ENCODE peak calls at places on chromosomes 16 and 17, in nine cellular contexts. One of them, this sample, is unnamed.

GRCh38 chr16:47483616-47484015 is 22.5 kb downstream of the PHKB start:
- DNase-seq in endothelial cell of umbilical vein: no peak
- DNase-seq in cardiac fibroblast: no peak
- DNase-seq in HFF-Myc: no peak
- DNase-seq in CD8-positive, alpha-beta T cell: no peak
- DNase-seq in astrocyte of the spinal cord: no peak
- DNase-seq in epithelial cell of proximal tubule: no peak
- DNase-seq in omental fat pad: no peak
- DNase-seq in nephron progenitor cell: no peak
- DNase-seq in this sample: no peak

GRCh38 chr17:63086483-63087185 is 120.6 kb downstream of the TANC2 start:
- DNase-seq in cardiac fibroblast: no peak
- DNase-seq in HFF-Myc: no peak
- DNase-seq in omental fat pad: no peak
- DNase-seq in nephron progenitor cell: no peak
- DNase-seq in CD8-positive, alpha-beta T cell: no peak
- DNase-seq in endothelial cell of umbilical vein: no peak
- DNase-seq in epithelial cell of proximal tubule: no peak
- DNase-seq in astrocyte of the spinal cord: peak
- DNase-seq in this sample: no peak

GRCh38 chr16:11757671-11758545 is 15.3 kb upstream of the TXNDC11 start:
- DNase-seq in CD8-positive, alpha-beta T cell: no peak
- DNase-seq in omental fat pad: no peak
- DNase-seq in HFF-Myc: no peak
- DNase-seq in cardiac fibroblast: peak
- DNase-seq in endothelial cell of umbilical vein: peak
- DNase-seq in astrocyte of the spinal cord: peak
- DNase-seq in epithelial cell of proximal tubule: peak
- DNase-seq in nephron progenitor cell: no peak
- DNase-seq in this sample: no peak

GRCh38 chr17:32819035-32819434 is 57.9 kb downstream of the MYO1D start:
- DNase-seq in astrocyte of the spinal cord: no peak
- DNase-seq in CD8-positive, alpha-beta T cell: no peak
- DNase-seq in nephron progenitor cell: no peak
- DNase-seq in HFF-Myc: no peak
- DNase-seq in endothelial cell of umbilical vein: peak
- DNase-seq in cardiac fibroblast: peak
- DNase-seq in epithelial cell of proximal tubule: no peak
- DNase-seq in omental fat pad: no peak
- DNase-seq in this sample: no peak

GRCh38 chr17:9228408-9229159 is 207.3 kb downstream of the NTN1 start:
- DNase-seq in HFF-Myc: no peak
- DNase-seq in nephron progenitor cell: no peak
- DNase-seq in cardiac fibroblast: peak
- DNase-seq in astrocyte of the spinal cord: peak
- DNase-seq in endothelial cell of umbilical vein: no peak
- DNase-seq in epithelial cell of proximal tubule: no peak
- DNase-seq in CD8-positive, alpha-beta T cell: no peak
- DNase-seq in omental fat pad: no peak
- DNase-seq in this sample: no peak

GRCh38 chr17:4594406-4595349 is 10.3 kb downstream of the SMTNL2 start:
- DNase-seq in endothelial cell of umbilical vein: no peak
- DNase-seq in astrocyte of the spinal cord: no peak
- DNase-seq in nephron progenitor cell: peak
- DNase-seq in epithelial cell of proximal tubule: no peak
- DNase-seq in HFF-Myc: no peak
- DNase-seq in omental fat pad: no peak
- DNase-seq in cardiac fibroblast: no peak
- DNase-seq in CD8-positive, alpha-beta T cell: peak
- DNase-seq in this sample: no peak

GRCh38 chr17:82963104-82963950 is 116.1 kb upstream of the METRNL start:
- DNase-seq in nephron progenitor cell: peak
- DNase-seq in omental fat pad: no peak
- DNase-seq in HFF-Myc: peak
- DNase-seq in cardiac fibroblast: peak
- DNase-seq in astrocyte of the spinal cord: peak
- DNase-seq in CD8-positive, alpha-beta T cell: peak
- DNase-seq in endothelial cell of umbilical vein: peak
- DNase-seq in epithelial cell of proximal tubule: no peak
- DNase-seq in this sample: peak

GRCh38 chr16:84874553-84874952 is 54.8 kb downstream of the CRISPLD2 start:
- DNase-seq in cardiac fibroblast: peak
- DNase-seq in HFF-Myc: no peak
- DNase-seq in nephron progenitor cell: no peak
- DNase-seq in endothelial cell of umbilical vein: no peak
- DNase-seq in astrocyte of the spinal cord: no peak
- DNase-seq in epithelial cell of proximal tubule: no peak
- DNase-seq in CD8-positive, alpha-beta T cell: no peak
- DNase-seq in omental fat pad: no peak
- DNase-seq in this sample: no peak

GRCh38 chr17:13365331-13365730 is 236.4 kb downstream of the HS3ST3A1 start:
- DNase-seq in CD8-positive, alpha-beta T cell: no peak
- DNase-seq in astrocyte of the spinal cord: no peak
- DNase-seq in omental fat pad: no peak
- DNase-seq in nephron progenitor cell: no peak
- DNase-seq in endothelial cell of umbilical vein: no peak
- DNase-seq in HFF-Myc: no peak
- DNase-seq in cardiac fibroblast: peak
- DNase-seq in epithelial cell of proximal tubule: no peak
- DNase-seq in this sample: no peak

GRCh38 chr16:56610609-56611111 is 2.3 kb downstream of the MT2A start:
- DNase-seq in epithelial cell of proximal tubule: no peak
- DNase-seq in nephron progenitor cell: no peak
- DNase-seq in cardiac fibroblast: peak
- DNase-seq in endothelial cell of umbilical vein: no peak
- DNase-seq in CD8-positive, alpha-beta T cell: no peak
- DNase-seq in omental fat pad: no peak
- DNase-seq in HFF-Myc: no peak
- DNase-seq in astrocyte of the spinal cord: no peak
- DNase-seq in this sample: no peak

GRCh38 chr17:42387663-42388380 is 420 bp downstream of the STAT3 start:
- DNase-seq in CD8-positive, alpha-beta T cell: no peak
- DNase-seq in cardiac fibroblast: peak
- DNase-seq in astrocyte of the spinal cord: no peak
- DNase-seq in endothelial cell of umbilical vein: peak
- DNase-seq in omental fat pad: no peak
- DNase-seq in epithelial cell of proximal tubule: no peak
- DNase-seq in nephron progenitor cell: peak
- DNase-seq in HFF-Myc: no peak
- DNase-seq in this sample: no peak

GRCh38 chr17:57521606-57522435 is 223.3 kb downstream of the CCDC182 start:
- DNase-seq in astrocyte of the spinal cord: no peak
- DNase-seq in epithelial cell of proximal tubule: peak
- DNase-seq in cardiac fibroblast: no peak
- DNase-seq in endothelial cell of umbilical vein: no peak
- DNase-seq in omental fat pad: no peak
- DNase-seq in HFF-Myc: no peak
- DNase-seq in nephron progenitor cell: no peak
- DNase-seq in CD8-positive, alpha-beta T cell: no peak
- DNase-seq in this sample: no peak

GRCh38 chr17:82734987-82735866 is at the start of gene FN3K:
- DNase-seq in CD8-positive, alpha-beta T cell: peak
- DNase-seq in endothelial cell of umbilical vein: peak
- DNase-seq in astrocyte of the spinal cord: peak
- DNase-seq in omental fat pad: no peak
- DNase-seq in nephron progenitor cell: peak
- DNase-seq in HFF-Myc: no peak
- DNase-seq in cardiac fibroblast: peak
- DNase-seq in epithelial cell of proximal tubule: no peak
- DNase-seq in this sample: no peak

GRCh38 chr17:54864070-54864469 is 36.6 kb upstream of the TOM1L1 start:
- DNase-seq in nephron progenitor cell: no peak
- DNase-seq in astrocyte of the spinal cord: no peak
- DNase-seq in HFF-Myc: no peak
- DNase-seq in endothelial cell of umbilical vein: no peak
- DNase-seq in omental fat pad: no peak
- DNase-seq in CD8-positive, alpha-beta T cell: no peak
- DNase-seq in cardiac fibroblast: no peak
- DNase-seq in epithelial cell of proximal tubule: no peak
- DNase-seq in this sample: peak

GRCh38 chr16:73956592-73957495 is 339.8 kb upstream of the PSMD7 start:
- DNase-seq in nephron progenitor cell: peak
- DNase-seq in HFF-Myc: peak
- DNase-seq in astrocyte of the spinal cord: peak
- DNase-seq in epithelial cell of proximal tubule: no peak
- DNase-seq in CD8-positive, alpha-beta T cell: no peak
- DNase-seq in cardiac fibroblast: peak
- DNase-seq in endothelial cell of umbilical vein: peak
- DNase-seq in omental fat pad: no peak
- DNase-seq in this sample: no peak

GRCh38 chr16:17083628-17084027 is 387.1 kb downstream of the XYLT1 start:
- DNase-seq in HFF-Myc: no peak
- DNase-seq in epithelial cell of proximal tubule: no peak
- DNase-seq in omental fat pad: no peak
- DNase-seq in cardiac fibroblast: no peak
- DNase-seq in endothelial cell of umbilical vein: no peak
- DNase-seq in astrocyte of the spinal cord: no peak
- DNase-seq in CD8-positive, alpha-beta T cell: no peak
- DNase-seq in nephron progenitor cell: no peak
- DNase-seq in this sample: no peak

GRCh38 chr17:46020023-46020735 is 21.1 kb downstream of the STH start:
- DNase-seq in omental fat pad: peak
- DNase-seq in CD8-positive, alpha-beta T cell: peak
- DNase-seq in endothelial cell of umbilical vein: no peak
- DNase-seq in epithelial cell of proximal tubule: no peak
- DNase-seq in nephron progenitor cell: no peak
- DNase-seq in HFF-Myc: no peak
- DNase-seq in cardiac fibroblast: no peak
- DNase-seq in astrocyte of the spinal cord: no peak
- DNase-seq in this sample: no peak

DNA sequence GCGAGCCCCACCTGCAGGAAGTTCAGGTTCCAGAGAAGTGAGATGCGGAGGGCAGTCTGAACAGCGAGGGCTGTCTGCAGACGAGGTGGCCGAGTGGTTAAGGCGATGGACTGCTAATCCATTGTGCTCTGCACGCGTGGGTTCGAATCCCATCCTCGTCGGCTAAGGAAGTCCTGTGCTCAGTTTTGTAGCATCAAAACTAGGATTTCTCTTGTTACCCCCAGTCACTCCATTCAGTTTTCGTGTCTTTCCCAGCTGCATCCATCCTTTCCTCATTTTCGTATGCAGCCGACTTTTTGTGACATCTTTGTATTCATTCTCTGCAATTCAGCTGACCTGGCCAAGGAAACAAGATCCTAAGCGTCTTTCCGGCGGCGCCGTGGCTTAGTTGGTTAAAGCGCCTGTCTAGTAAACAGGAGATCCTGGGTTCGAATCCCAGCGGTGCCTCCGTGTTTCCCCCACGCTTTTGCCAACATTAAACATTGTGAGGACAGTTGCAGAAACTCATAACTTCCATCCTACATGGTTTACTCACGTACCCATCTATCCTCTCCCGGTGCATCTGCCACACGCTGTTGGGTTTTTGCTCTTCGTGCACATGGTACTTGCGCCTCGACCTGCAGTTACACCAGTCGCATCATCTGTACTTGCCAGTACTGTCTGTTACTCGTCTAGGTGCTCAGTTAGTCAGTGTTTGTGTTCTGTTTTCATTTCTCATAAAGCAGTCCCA is 3.0 kb downstream of the BORCS6 start:
- DNase-seq in HFF-Myc: peak
- DNase-seq in nephron progenitor cell: peak
- DNase-seq in endothelial cell of umbilical vein: peak
- DNase-seq in epithelial cell of proximal tubule: no peak
- DNase-seq in omental fat pad: peak
- DNase-seq in CD8-positive, alpha-beta T cell: peak
- DNase-seq in cardiac fibroblast: peak
- DNase-seq in astrocyte of the spinal cord: peak
- DNase-seq in this sample: peak
- TF ChIP-seq CTCF in HFF-Myc: no peak
- TF ChIP-seq CTCF in nephron progenitor cell: no peak
- TF ChIP-seq CTCF in endothelial cell of umbilical vein: no peak
- TF ChIP-seq CTCF in epithelial cell of proximal tubule: peak
- TF ChIP-seq CTCF in omental fat pad: no peak
- TF ChIP-seq CTCF in CD8-positive, alpha-beta T cell: peak
- TF ChIP-seq CTCF in cardiac fibroblast: peak
- TF ChIP-seq CTCF in astrocyte of the spinal cord: peak
- TF ChIP-seq CTCF in this sample: no peak

DNA sequence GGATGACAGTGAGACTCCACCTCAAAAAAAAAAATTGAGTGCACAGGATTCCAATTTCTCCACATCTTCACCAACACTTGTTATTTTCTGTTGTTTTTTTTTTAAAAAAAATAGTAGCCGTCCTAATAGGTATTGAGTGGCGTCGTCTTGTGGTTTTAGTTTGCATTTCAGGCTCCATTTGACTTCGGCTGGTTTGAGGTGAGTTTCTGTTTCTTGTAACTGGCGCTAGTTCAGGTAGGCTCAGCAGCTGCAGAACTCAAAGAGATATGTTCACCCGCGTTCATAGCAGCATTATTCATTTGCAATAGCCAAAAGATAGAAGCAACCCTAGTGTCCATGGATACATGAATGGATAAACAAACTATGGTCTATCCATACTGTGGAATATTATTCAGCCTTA is 44.7 kb downstream of the TMEM235 start:
- DNase-seq in astrocyte of the spinal cord: no peak
- DNase-seq in HFF-Myc: no peak
- DNase-seq in omental fat pad: no peak
- DNase-seq in nephron progenitor cell: no peak
- DNase-seq in epithelial cell of proximal tubule: no peak
- DNase-seq in CD8-positive, alpha-beta T cell: no peak
- DNase-seq in cardiac fibroblast: no peak
- DNase-seq in endothelial cell of umbilical vein: no peak
- DNase-seq in this sample: no peak
- TF ChIP-seq CTCF in astrocyte of the spinal cord: no peak
- TF ChIP-seq CTCF in HFF-Myc: no peak
- TF ChIP-seq CTCF in omental fat pad: no peak
- TF ChIP-seq CTCF in nephron progenitor cell: no peak
- TF ChIP-seq CTCF in epithelial cell of proximal tubule: no peak
- TF ChIP-seq CTCF in CD8-positive, alpha-beta T cell: no peak
- TF ChIP-seq CTCF in cardiac fibroblast: no peak
- TF ChIP-seq CTCF in endothelial cell of umbilical vein: no peak
- TF ChIP-seq CTCF in this sample: no peak

GRCh38 chr16:66095676-66096075 is 270.8 kb upstream of the CDH5 start:
- DNase-seq in CD8-positive, alpha-beta T cell: no peak
- DNase-seq in nephron progenitor cell: no peak
- DNase-seq in cardiac fibroblast: no peak
- DNase-seq in HFF-Myc: no peak
- DNase-seq in omental fat pad: no peak
- DNase-seq in astrocyte of the spinal cord: no peak
- DNase-seq in epithelial cell of proximal tubule: no peak
- DNase-seq in endothelial cell of umbilical vein: no peak
- DNase-seq in this sample: peak
- TF ChIP-seq CTCF in CD8-positive, alpha-beta T cell: no peak
- TF ChIP-seq CTCF in nephron progenitor cell: no peak
- TF ChIP-seq CTCF in cardiac fibroblast: no peak
- TF ChIP-seq CTCF in HFF-Myc: peak
- TF ChIP-seq CTCF in omental fat pad: no peak
- TF ChIP-seq CTCF in astrocyte of the spinal cord: peak
- TF ChIP-seq CTCF in epithelial cell of proximal tubule: no peak
- TF ChIP-seq CTCF in endothelial cell of umbilical vein: no peak
- TF ChIP-seq CTCF in this sample: no peak

DNA sequence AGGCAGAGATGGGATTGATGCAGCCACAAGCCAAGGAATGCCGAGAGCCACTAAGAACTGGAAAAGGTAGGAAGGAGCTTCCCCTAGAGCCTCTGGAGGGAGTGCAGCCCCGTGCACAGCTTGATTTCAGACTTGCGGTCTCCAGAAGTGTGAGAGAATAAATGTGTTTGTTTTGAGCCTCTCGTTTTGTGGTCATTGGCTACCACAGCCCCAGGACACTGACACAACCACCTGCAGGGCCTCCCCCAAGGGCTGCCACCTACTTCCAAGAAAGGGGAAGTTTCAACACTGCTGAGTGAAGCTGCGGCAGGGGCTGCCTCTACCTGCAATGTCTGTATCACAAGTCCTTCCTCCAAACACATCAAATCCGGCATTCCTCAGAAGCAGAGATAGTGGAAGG is 346.9 kb downstream of the C16orf95 start:
- DNase-seq in CD8-positive, alpha-beta T cell: no peak
- DNase-seq in omental fat pad: no peak
- DNase-seq in HFF-Myc: no peak
- DNase-seq in cardiac fibroblast: no peak
- DNase-seq in astrocyte of the spinal cord: no peak
- DNase-seq in nephron progenitor cell: no peak
- DNase-seq in epithelial cell of proximal tubule: no peak
- DNase-seq in endothelial cell of umbilical vein: no peak
- DNase-seq in this sample: no peak
- TF ChIP-seq CTCF in CD8-positive, alpha-beta T cell: no peak
- TF ChIP-seq CTCF in omental fat pad: no peak
- TF ChIP-seq CTCF in HFF-Myc: no peak
- TF ChIP-seq CTCF in cardiac fibroblast: no peak
- TF ChIP-seq CTCF in astrocyte of the spinal cord: no peak
- TF ChIP-seq CTCF in nephron progenitor cell: no peak
- TF ChIP-seq CTCF in epithelial cell of proximal tubule: no peak
- TF ChIP-seq CTCF in endothelial cell of umbilical vein: no peak
- TF ChIP-seq CTCF in this sample: no peak